ENCODE peak calls at places on chromosomes 4 and X, in ten cellular contexts. E is mucosa of descending colon; Q is iris pigment epithelial cell; R is EL; Y is bronchial epithelial cell; T is stimulated activated CD4-positive, alpha-beta T cell treated with anti-CD3 and anti-CD28 coated beads, Interleukin-2, amount 100 ng/mL, for 48 hours; A is caudate nucleus; N is T-helper 2 cell; B is heart right ventricle; S is foreskin fibroblast. O is an unnamed sample.

GRCh38 chr4:151315212-151315886 is 10.1 kb downstream of the SH3D19 start:
- DNase-seq in Y (peak), N (no peak), E (no peak), S (no peak), T (no peak), R (no peak), B (no peak), A (no peak), Q (no peak), O (no peak)

GRCh38 chr4:168139336-168139735 is 47.0 kb downstream of the ANXA10 start:
- DNase-seq in R (peak), T (no peak), Q (peak), A (no peak), S (peak), N (no peak), B (no peak), Y (peak), E (no peak), O (no peak)

GRCh38 chr4:8164687-8165086 is 6.1 kb upstream of the ABLIM2 start:
- DNase-seq in Q (no peak), B (no peak), Y (no peak), T (no peak), A (no peak), R (no peak), N (no peak), E (no peak), S (no peak), O (no peak)

GRCh38 chr4:61277785-61278184 is 77.7 kb downstream of the ADGRL3 start:
- DNase-seq in T (no peak), R (no peak), S (no peak), Y (peak), Q (peak), E (no peak), B (no peak), A (no peak), N (no peak), O (no peak)

GRCh38 chr4:100076753-100077152 is 113.5 kb downstream of the DDIT4L start:
- DNase-seq in R (no peak), Q (no peak), T (no peak), A (no peak), N (no peak), S (no peak), E (no peak), B (no peak), Y (peak), O (no peak)

GRCh38 chr4:78938868-78939666 is at the start of gene PAQR3:
- DNase-seq in B (peak), A (peak), Y (peak), R (peak), N (peak), T (peak), Q (peak), E (peak), S (peak), O (peak)

GRCh38 chrX:48883729-48884128 is 13.8 kb downstream of the TIMM17B start:
- DNase-seq in N (no peak), E (no peak), Y (no peak), S (no peak), A (no peak), Q (no peak), T (no peak), R (no peak), B (no peak), O (no peak)

GRCh38 chr4:81527115-81527514 is 55.4 kb upstream of the RASGEF1B start:
- DNase-seq in Q (no peak), E (no peak), A (no peak), R (no peak), N (no peak), S (no peak), Y (no peak), T (no peak), B (peak), O (no peak)

GRCh38 chr4:168604496-168605373 is 107.9 kb downstream of the PALLD start:
- DNase-seq in Y (peak), S (peak), B (no peak), A (no peak), Q (peak), R (peak), T (no peak), E (no peak), N (no peak), O (no peak)

GRCh38 chr4:876780-877179 is 50.9 kb upstream of the CPLX1 start:
- DNase-seq in S (no peak), N (no peak), R (no peak), Q (no peak), B (no peak), A (no peak), E (no peak), T (no peak), Y (no peak), O (no peak)

GRCh38 chrX:15816886-15817285 is 26.6 kb downstream of the ZRSR2 start:
- DNase-seq in B (no peak), Y (no peak), T (peak), Q (no peak), E (no peak), N (peak), S (no peak), A (no peak), R (no peak), O (no peak)

GRCh38 chrX:34656842-34657780 is at the start of gene TMEM47:
- DNase-seq in T (no peak), B (peak), A (peak), S (peak), E (peak), Q (peak), N (no peak), Y (peak), R (peak), O (no peak)

GRCh38 chr4:17027495-17027894 is 129.1 kb upstream of the LDB2 start:
- DNase-seq in R (peak), A (peak), N (no peak), T (no peak), B (no peak), E (no peak), Q (peak), S (peak), Y (peak), O (no peak)

GRCh38 chrX:153647461-153648357 is 706 bp downstream of the DUSP9 start:
- DNase-seq in N (no peak), T (no peak), S (no peak), Y (no peak), A (no peak), E (peak), Q (no peak), B (no peak), R (no peak), O (no peak)

GRCh38 chr4:74098628-74098995 is 383 bp downstream of the CXCL2 start:
- DNase-seq in S (no peak), Y (no peak), R (no peak), E (peak), A (no peak), B (no peak), Q (peak), T (no peak), N (no peak), O (no peak)

GRCh38 chrX:51158261-51158660 is 174.4 kb upstream of the NUDT10 start:
- DNase-seq in Q (no peak), B (no peak), A (no peak), E (no peak), N (no peak), T (no peak), R (no peak), S (no peak), Y (no peak), O (no peak)

GRCh38 chr4:177225605-177226004 is 84.1 kb upstream of the NEIL3 start:
- DNase-seq in N (no peak), R (no peak), Q (no peak), A (no peak), E (no peak), B (no peak), S (no peak), T (no peak), Y (no peak), O (no peak)

GRCh38 chr4:139774759-139775487 is 109.3 kb downstream of the MGST2 start:
- DNase-seq in S (no peak), A (no peak), T (no peak), Q (peak), B (no peak), R (no peak), E (no peak), N (no peak), Y (peak), O (no peak)

GRCh38 chrX:151902813-151903591 is 9.7 kb upstream of the MAGEA4 start:
- DNase-seq in Q (peak), T (no peak), N (no peak), A (no peak), Y (peak), E (no peak), B (peak), S (peak), R (peak), O (no peak)

GRCh38 chrX:16587776-16588175 is 62.2 kb upstream of the S100G start:
- DNase-seq in N (no peak), T (no peak), S (no peak), E (no peak), R (no peak), B (no peak), A (no peak), Q (no peak), Y (peak), O (no peak)

GRCh38 chrX:9586992-9587392 is 122.1 kb downstream of the TBL1X start:
- DNase-seq in Y (no peak), A (no peak), S (no peak), B (peak), N (no peak), T (no peak), R (no peak), Q (no peak), E (no peak), O (no peak)

GRCh38 chrX:15908891-15909290 is 54.3 kb upstream of the AP1S2 start:
- DNase-seq in E (no peak), B (no peak), A (no peak), T (no peak), S (no peak), R (no peak), Q (no peak), Y (no peak), N (no peak), O (no peak)

O was measured in KG1.